ENCODE peak calls at places on chromosomes 3 and 15, in eight cellular contexts. R is cardiac muscle cell; F is left ventricle myocardium inferior; I is GM23338; J is thyroid gland; Q is tibial artery; E is suprapubic skin; S is CD8-positive, alpha-beta T cell. A is an unnamed sample.

GRCh38 chr15:100638177-100638730 is 35.9 kb downstream of the ASB7 start:
- DNase-seq in R (no peak), F (no peak), I (no peak), J (no peak), Q (no peak), E (no peak), S (no peak), A (no peak)

GRCh38 chr15:78201281-78202190 is 32.8 kb downstream of the ACSBG1 start:
- DNase-seq in R (no peak), F (no peak), I (no peak), J (no peak), Q (no peak), E (peak; percentile 36), S (no peak), A (no peak)

GRCh38 chr15:87492321-87492720 is 764.2 kb downstream of the NTRK3 start:
- DNase-seq in R (no peak), F (no peak), I (no peak), J (no peak), Q (no peak), E (no peak), S (no peak), A (no peak)

GRCh38 chr15:79047676-79048439 is 42.7 kb downstream of the RASGRF1 start:
- DNase-seq in R (no peak), F (no peak), I (no peak), J (no peak), Q (no peak), E (no peak), S (no peak), A (no peak)

GRCh38 chr3:4820296-4821121 is 158.7 kb upstream of the BHLHE40 start:
- DNase-seq in R (no peak), F (no peak), I (no peak), J (no peak), Q (no peak), E (no peak), S (peak; percentile 49), A (no peak)

GRCh38 chr3:11575964-11576363 is 67.8 kb downstream of the VGLL4 start:
- DNase-seq in R (no peak), F (no peak), I (no peak), J (no peak), Q (no peak), E (no peak), S (no peak), A (no peak)

GRCh38 chr3:78022232-78022631 is 982.3 kb downstream of the ROBO2 start:
- DNase-seq in R (no peak), F (no peak), I (no peak), J (no peak), Q (no peak), E (no peak), S (no peak), A (no peak)

GRCh38 chr15:70002897-70003296 is 94.8 kb downstream of the TLE3 start:
- DNase-seq in R (no peak), F (no peak), I (no peak), J (no peak), Q (no peak), E (no peak), S (no peak), A (no peak)

GRCh38 chr3:190339130-190339529 is 16.9 kb upstream of the CLDN1 start:
- DNase-seq in R (no peak), F (no peak), I (peak; percentile 6), J (no peak), Q (no peak), E (no peak), S (no peak), A (no peak)

GRCh38 chr15:69704229-69704628 is 251.6 kb downstream of the RPLP1 start:
- DNase-seq in R (no peak), F (no peak), I (no peak), J (no peak), Q (no peak), E (no peak), S (no peak), A (no peak)

DNA sequence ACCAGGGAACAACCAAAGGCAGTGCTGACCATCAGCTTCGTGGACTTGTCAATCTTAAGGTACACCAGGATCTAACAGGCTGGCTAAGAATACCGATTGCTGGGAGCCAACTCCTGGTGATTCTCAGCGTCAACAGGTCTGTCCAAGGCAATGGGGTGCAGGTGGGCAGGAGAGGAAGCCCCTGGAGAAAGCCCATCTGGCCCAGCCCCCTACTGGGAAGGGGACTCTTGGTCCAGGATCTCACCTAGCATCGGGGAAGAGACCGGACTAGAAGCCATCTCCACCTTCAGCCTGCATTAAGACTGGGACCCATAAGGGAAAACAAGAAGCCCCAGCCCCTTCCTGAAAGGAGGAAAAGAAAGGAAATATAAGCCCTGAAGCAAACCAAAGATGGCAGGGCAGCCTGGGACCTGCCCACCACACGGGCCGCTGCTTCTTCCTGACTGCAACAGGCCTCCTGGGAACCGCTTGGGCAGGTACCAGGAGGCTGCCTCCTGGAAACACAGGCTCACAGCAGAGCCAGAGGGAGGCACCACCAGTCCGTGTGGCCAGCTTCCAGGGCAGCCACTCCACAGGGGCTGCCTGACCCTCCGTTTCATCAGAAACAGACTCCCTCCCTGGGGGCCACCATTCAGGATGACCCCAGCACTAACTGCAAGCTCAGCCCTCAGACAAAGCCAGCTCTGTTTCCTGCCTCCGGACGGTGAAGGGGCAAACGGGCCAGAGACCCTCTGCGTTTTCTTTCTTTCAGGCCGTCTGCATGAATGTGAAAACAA is 100.3 kb downstream of the LRIG1 start:
- DNase-seq in R (no peak), F (no peak), I (no peak), J (peak; percentile 56), Q (no peak), E (peak; percentile 60), S (no peak), A (no peak)
- H3K36me3 ChIP-seq in R (peaks cover 14% of the 10 kb centered on the region), F (peaks cover 65% of the 10 kb centered on the region), I (peaks cover 26% of the 10 kb centered on the region), J (peaks cover 26% of the 10 kb centered on the region), Q (peaks cover 56% of the 10 kb centered on the region), E (peaks cover 48% of the 10 kb centered on the region), S (no peaks in the 10 kb centered on the region), A (no peaks in the 10 kb centered on the region)

GRCh38 chr15:44588541-44588940 is 51.6 kb downstream of the EIF3J start:
- DNase-seq in R (no peak), F (no peak), I (no peak), J (no peak), Q (no peak), E (no peak), S (no peak), A (no peak)

GRCh38 chr15:44593042-44593736 is 56.2 kb downstream of the EIF3J start:
- DNase-seq in R (no peak), F (no peak), I (no peak), J (peak; percentile 59), Q (no peak), E (no peak), S (no peak), A (no peak)

GRCh38 chr15:44595246-44595645 is 58.3 kb downstream of the EIF3J start:
- DNase-seq in R (no peak), F (no peak), I (no peak), J (peak; percentile 50), Q (no peak), E (no peak), S (no peak), A (no peak)

GRCh38 chr15:44595656-44596510 is 58.9 kb downstream of the EIF3J start:
- DNase-seq in R (no peak), F (no peak), I (no peak), J (peak; percentile 74), Q (no peak), E (no peak), S (no peak), A (no peak)

GRCh38 chr15:44591326-44591725 is 54.4 kb downstream of the EIF3J start:
- DNase-seq in R (no peak), F (no peak), I (no peak), J (peak; percentile 64), Q (no peak), E (no peak), S (no peak), A (no peak)
- H3K36me3 ChIP-seq in R (peaks cover 69% of the 10 kb centered on the region), F (peaks cover 100% of the 10 kb centered on the region), I (peaks cover 29% of the 10 kb centered on the region), J (peaks cover 24% of the 10 kb centered on the region), Q (peaks cover 96% of the 10 kb centered on the region), E (peaks cover 96% of the 10 kb centered on the region), S (peaks cover 43% of the 10 kb centered on the region), A (peaks cover 100% of the 10 kb centered on the region)

GRCh38 chr3:40752492-40752891 is 227.7 kb downstream of the ZNF621 start:
- DNase-seq in R (no peak), F (no peak), I (no peak), J (no peak), Q (no peak), E (no peak), S (no peak), A (no peak)

GRCh38 chr3:40754966-40755365 is 230.2 kb downstream of the ZNF621 start:
- DNase-seq in R (no peak), F (no peak), I (no peak), J (no peak), Q (no peak), E (no peak), S (no peak), A (no peak)

GRCh38 chr3:40751652-40752051 is 226.9 kb downstream of the ZNF621 start:
- DNase-seq in R (no peak), F (no peak), I (no peak), J (no peak), Q (no peak), E (no peak), S (no peak), A (no peak)

GRCh38 chr3:40753371-40753770 is 228.6 kb downstream of the ZNF621 start:
- DNase-seq in R (no peak), F (no peak), I (no peak), J (no peak), Q (no peak), E (no peak), S (no peak), A (no peak)

DNA sequence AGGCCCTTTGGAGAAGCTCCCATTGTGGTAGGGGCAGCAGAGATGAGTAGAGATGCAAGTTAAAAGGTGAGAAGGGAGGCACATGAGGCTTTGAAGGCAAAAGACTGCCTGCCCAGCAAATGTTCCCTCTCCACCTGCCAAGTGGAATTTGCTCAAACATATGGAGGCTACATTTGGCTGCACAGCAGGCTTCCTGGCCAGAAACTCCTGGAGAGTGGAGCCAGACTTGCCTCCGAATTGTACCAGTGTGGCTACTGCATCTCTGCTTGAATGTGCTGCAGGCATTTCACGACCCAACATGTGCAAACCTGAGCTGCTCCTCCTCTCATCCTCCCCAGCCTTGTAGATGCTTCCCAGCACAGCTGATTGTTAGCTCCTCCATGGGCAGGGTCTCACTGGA is 229.2 kb downstream of the ZNF621 start:
- DNase-seq in R (no peak), F (no peak), I (no peak), J (no peak), Q (no peak), E (no peak), S (no peak), A (no peak)
- H3K36me3 ChIP-seq in R (no peaks in the 10 kb centered on the region), F (no peaks in the 10 kb centered on the region), I (no peaks in the 10 kb centered on the region), J (no peaks in the 10 kb centered on the region), Q (no peaks in the 10 kb centered on the region), E (no peaks in the 10 kb centered on the region), S (no peaks in the 10 kb centered on the region), A (no peaks in the 10 kb centered on the region)

DNA sequence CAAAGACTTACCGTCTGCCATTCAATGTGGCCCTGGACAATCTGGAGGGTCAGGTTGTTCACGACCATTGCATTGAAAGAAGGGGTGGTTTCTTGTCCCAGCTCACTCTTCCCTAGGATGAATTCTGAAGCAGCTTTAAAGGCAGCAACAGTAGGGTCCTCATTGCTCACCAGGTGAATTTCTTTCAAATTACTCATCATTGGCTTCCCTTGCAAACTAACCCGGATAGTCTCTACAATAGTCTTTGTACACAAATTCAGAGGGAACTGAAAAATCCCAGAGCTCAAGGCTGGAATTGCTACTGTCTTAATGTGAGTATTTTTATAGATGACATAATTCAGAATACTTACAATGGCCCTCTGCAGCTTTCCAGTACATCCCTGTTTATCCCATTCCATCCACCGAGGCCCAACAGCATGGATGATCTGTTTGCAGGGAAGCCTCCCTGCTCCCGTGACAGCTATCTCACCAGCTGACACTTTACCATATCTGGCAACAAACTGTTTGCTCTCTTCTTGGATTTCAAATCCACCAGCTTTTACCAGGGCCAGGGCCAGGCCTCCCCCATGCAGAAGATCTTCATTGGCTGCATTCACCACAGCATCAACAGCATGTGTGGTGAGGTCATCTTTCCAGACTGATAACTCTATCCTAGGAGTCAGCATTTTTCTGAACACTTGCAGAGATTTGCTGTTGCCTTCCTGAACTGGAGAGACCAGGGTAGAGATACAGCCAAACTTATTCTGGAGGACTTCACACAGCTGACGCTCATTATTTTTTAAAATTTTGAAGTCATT is 8.6 kb downstream of the PARP9 start:
- DNase-seq in R (no peak), F (no peak), I (no peak), J (no peak), Q (no peak), E (no peak), S (no peak), A (no peak)
- H3K36me3 ChIP-seq in R (no peaks in the 10 kb centered on the region), F (peaks cover 88% of the 10 kb centered on the region), I (no peaks in the 10 kb centered on the region), J (peaks cover 23% of the 10 kb centered on the region), Q (peaks cover 86% of the 10 kb centered on the region), E (peaks cover 69% of the 10 kb centered on the region), S (peaks cover 53% of the 10 kb centered on the region), A (peaks cover 89% of the 10 kb centered on the region)